ENCODE peak calls at places on chromosomes 11 and 22, in six cellular contexts. Z is AG20443; U is stimulated activated CD8-positive, alpha-beta memory T cell treated with anti-CD3 and anti-CD28 coated beads, Interleukin-15, amount 100 ng/mL, for 1 hour; W is mucosa of gallbladder; C is fibroblast of pulmonary artery; I is cardiac fibroblast. T is an unnamed sample.

GRCh38 chr11:66203847-66204246 is 64.6 kb upstream of the RAB1B start:
- DNase-seq in Z (no peak), U (no peak), W (no peak), C (no peak), I (no peak), T (no peak)

GRCh38 chr11:10927533-10927932 is 69.7 kb upstream of the ZBED5 start:
- DNase-seq in Z (no peak), U (no peak), W (peak; percentile 19), C (no peak), I (no peak), T (no peak)

GRCh38 chr22:19121631-19122142 is 525 bp downstream of the DGCR2 start:
- DNase-seq in Z (peak; percentile 63), U (no peak), W (peak; percentile 21), C (no peak), I (peak; percentile 50), T (no peak)

GRCh38 chr11:132064987-132065620 is 694.7 kb downstream of the NTM start:
- DNase-seq in Z (peak; percentile 89), U (no peak), W (peak; percentile 58), C (peak; percentile 98), I (peak; percentile 100), T (no peak)

GRCh38 chr11:71305041-71305440 is 52.7 kb upstream of the SHANK2 start:
- DNase-seq in Z (no peak), U (no peak), W (no peak), C (no peak), I (no peak), T (no peak)

GRCh38 chr22:33869946-33870345 is 50.3 kb downstream of the LARGE1 start:
- DNase-seq in Z (peak; percentile 30), U (no peak), W (no peak), C (no peak), I (no peak), T (no peak)

GRCh38 chr22:33555814-33556522 is 364.3 kb downstream of the LARGE1 start:
- DNase-seq in Z (no peak), U (no peak), W (no peak), C (no peak), I (no peak), T (no peak)

GRCh38 chr11:61325649-61326414 is 7.1 kb downstream of the DDB1 start:
- DNase-seq in Z (no peak), U (no peak), W (no peak), C (peak; percentile 64), I (no peak), T (no peak)

GRCh38 chr11:115042002-115042401 is 363.7 kb downstream of the NXPE2 start:
- DNase-seq in Z (no peak), U (no peak), W (no peak), C (no peak), I (no peak), T (no peak)

GRCh38 chr22:18059473-18059872 is 18.3 kb upstream of the PEX26 start:
- DNase-seq in Z (no peak), U (no peak), W (no peak), C (no peak), I (no peak), T (no peak)

GRCh38 chr11:116473236-116473769 is 299.5 kb downstream of the BUD13 start:
- DNase-seq in Z (no peak), U (no peak), W (no peak), C (no peak), I (no peak), T (no peak)

GRCh38 chr11:14184548-14184947 is 174.4 kb downstream of the RRAS2 start:
- DNase-seq in Z (peak; percentile 74), U (no peak), W (no peak), C (no peak), I (no peak), T (no peak)

GRCh38 chr11:72389116-72389515 is 45.2 kb downstream of the CLPB start:
- DNase-seq in Z (no peak), U (no peak), W (no peak), C (no peak), I (no peak), T (no peak)

GRCh38 chr11:66886671-66887221 is 29.9 kb downstream of the LRFN4 start:
- DNase-seq in Z (no peak), U (no peak), W (no peak), C (peak; percentile 66), I (peak; percentile 86), T (no peak)

T was measured in NCI-H1048.